ENCODE peak calls at places on chromosomes 6 and 20, in eight cellular contexts. One of them, this sample, is unnamed.
A peak's percentile ranks its signal among the peaks of the same experiment; 100 is the strongest.

GRCh38 chr6:849075-849506 is 156.2 kb upstream of the EXOC2 start:
- DNase-seq in MG63: no peak
- DNase-seq in heart left ventricle: no peak
- DNase-seq in brain microvascular endothelial cell: no peak
- DNase-seq in mesenchymal stem cell: no peak
- DNase-seq in colonic mucosa: no peak
- DNase-seq in CD8-positive, alpha-beta memory T cell: no peak
- DNase-seq in small intestine: no peak
- DNase-seq in this sample: no peak

GRCh38 chr6:56851541-56852248 is 103.2 kb upstream of the BEND6 start:
- DNase-seq in CD8-positive, alpha-beta memory T cell: no peak
- DNase-seq in small intestine: peak; percentile 50
- DNase-seq in MG63: peak; percentile 26
- DNase-seq in brain microvascular endothelial cell: peak; percentile 86
- DNase-seq in colonic mucosa: no peak
- DNase-seq in mesenchymal stem cell: peak; percentile 94
- DNase-seq in heart left ventricle: peak; percentile 53
- DNase-seq in this sample: peak; percentile 70

GRCh38 chr20:3074812-3075211 is 3.4 kb downstream of the OXT start:
- DNase-seq in CD8-positive, alpha-beta memory T cell: no peak
- DNase-seq in brain microvascular endothelial cell: no peak
- DNase-seq in mesenchymal stem cell: no peak
- DNase-seq in MG63: no peak
- DNase-seq in heart left ventricle: no peak
- DNase-seq in small intestine: peak; percentile 44
- DNase-seq in colonic mucosa: no peak
- DNase-seq in this sample: no peak

GRCh38 chr20:53847843-53848185 is 222.6 kb downstream of the BCAS1 start:
- DNase-seq in CD8-positive, alpha-beta memory T cell: no peak
- DNase-seq in small intestine: no peak
- DNase-seq in brain microvascular endothelial cell: no peak
- DNase-seq in mesenchymal stem cell: no peak
- DNase-seq in heart left ventricle: no peak
- DNase-seq in MG63: no peak
- DNase-seq in colonic mucosa: no peak
- DNase-seq in this sample: no peak

GRCh38 chr6:56821005-56821432 is 133.9 kb upstream of the BEND6 start:
- DNase-seq in mesenchymal stem cell: no peak
- DNase-seq in heart left ventricle: no peak
- DNase-seq in CD8-positive, alpha-beta memory T cell: no peak
- DNase-seq in colonic mucosa: no peak
- DNase-seq in MG63: no peak
- DNase-seq in brain microvascular endothelial cell: no peak
- DNase-seq in small intestine: no peak
- DNase-seq in this sample: no peak

GRCh38 chr20:57066126-57066900 is 200.1 kb downstream of the BMP7 start:
- DNase-seq in heart left ventricle: no peak
- DNase-seq in CD8-positive, alpha-beta memory T cell: no peak
- DNase-seq in colonic mucosa: no peak
- DNase-seq in brain microvascular endothelial cell: no peak
- DNase-seq in mesenchymal stem cell: peak; percentile 63
- DNase-seq in small intestine: no peak
- DNase-seq in MG63: no peak
- DNase-seq in this sample: no peak

GRCh38 chr6:14674458-14674857 is 556.9 kb downstream of the CD83 start:
- DNase-seq in colonic mucosa: no peak
- DNase-seq in small intestine: no peak
- DNase-seq in brain microvascular endothelial cell: no peak
- DNase-seq in CD8-positive, alpha-beta memory T cell: no peak
- DNase-seq in MG63: no peak
- DNase-seq in heart left ventricle: no peak
- DNase-seq in mesenchymal stem cell: no peak
- DNase-seq in this sample: no peak

GRCh38 chr6:132188865-132189264 is 212.4 kb downstream of the MOXD1 start:
- DNase-seq in heart left ventricle: no peak
- DNase-seq in CD8-positive, alpha-beta memory T cell: no peak
- DNase-seq in brain microvascular endothelial cell: peak; percentile 47
- DNase-seq in MG63: no peak
- DNase-seq in small intestine: no peak
- DNase-seq in colonic mucosa: no peak
- DNase-seq in mesenchymal stem cell: peak; percentile 66
- DNase-seq in this sample: no peak

DNA sequence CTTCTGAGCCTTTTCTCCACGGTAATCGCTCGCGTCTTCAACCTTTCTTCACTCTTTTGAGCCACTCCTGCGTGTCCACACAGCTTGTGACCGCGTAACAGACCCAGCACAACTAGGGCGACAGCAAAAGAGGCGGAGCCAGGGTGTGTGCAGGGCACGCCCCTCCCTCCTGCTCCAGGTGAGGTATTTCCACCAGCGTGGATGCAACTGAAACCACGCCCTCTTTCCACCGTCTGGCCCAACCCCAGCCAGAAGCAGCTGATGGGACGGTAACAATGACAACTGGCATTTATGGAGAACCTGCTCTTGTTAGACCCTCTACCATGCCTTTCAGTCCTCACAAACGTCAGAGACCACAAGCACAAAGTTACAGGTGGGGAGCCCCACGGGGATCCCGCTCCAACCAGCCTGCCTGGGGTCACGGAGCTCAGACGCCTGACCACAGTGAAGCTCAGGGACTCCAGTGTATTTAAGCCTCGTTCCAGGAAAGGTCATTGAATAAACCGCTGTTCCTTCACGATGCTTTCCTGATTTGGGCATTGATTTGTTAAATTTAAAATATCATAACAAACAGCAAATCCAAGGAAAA is 2.0 kb downstream of the PXDC1 start:
- DNase-seq in MG63: no peak
- DNase-seq in CD8-positive, alpha-beta memory T cell: no peak
- DNase-seq in brain microvascular endothelial cell: no peak
- DNase-seq in heart left ventricle: no peak
- DNase-seq in mesenchymal stem cell: no peak
- DNase-seq in small intestine: peak; percentile 83
- DNase-seq in colonic mucosa: peak; percentile 69
- DNase-seq in this sample: no peak
- H3K4me3 ChIP-seq in MG63: peak overlapping the region; percentile 66
- H3K4me3 ChIP-seq in CD8-positive, alpha-beta memory T cell: no peak overlapping the region
- H3K4me3 ChIP-seq in brain microvascular endothelial cell: peak overlapping the region; percentile 85
- H3K4me3 ChIP-seq in heart left ventricle: peak overlapping the region; percentile 92
- H3K4me3 ChIP-seq in mesenchymal stem cell: peak overlapping the region; percentile 85
- H3K4me3 ChIP-seq in small intestine: no peak overlapping the region
- H3K4me3 ChIP-seq in colonic mucosa: peak overlapping the region; percentile 64
- H3K4me3 ChIP-seq in this sample: no peak overlapping the region

GRCh38 chr6:39834866-39835265 is 42.7 kb downstream of the DAAM2 start:
- DNase-seq in CD8-positive, alpha-beta memory T cell: no peak
- DNase-seq in mesenchymal stem cell: no peak
- DNase-seq in MG63: no peak
- DNase-seq in colonic mucosa: no peak
- DNase-seq in small intestine: no peak
- DNase-seq in brain microvascular endothelial cell: no peak
- DNase-seq in heart left ventricle: no peak
- DNase-seq in this sample: no peak

GRCh38 chr6:39831701-39832100 is 39.5 kb downstream of the DAAM2 start:
- DNase-seq in brain microvascular endothelial cell: no peak
- DNase-seq in CD8-positive, alpha-beta memory T cell: no peak
- DNase-seq in mesenchymal stem cell: no peak
- DNase-seq in heart left ventricle: no peak
- DNase-seq in MG63: no peak
- DNase-seq in small intestine: no peak
- DNase-seq in colonic mucosa: no peak
- DNase-seq in this sample: no peak

GRCh38 chr6:39834278-39834677 is 42.1 kb downstream of the DAAM2 start:
- DNase-seq in heart left ventricle: no peak
- DNase-seq in small intestine: no peak
- DNase-seq in mesenchymal stem cell: no peak
- DNase-seq in CD8-positive, alpha-beta memory T cell: no peak
- DNase-seq in colonic mucosa: no peak
- DNase-seq in brain microvascular endothelial cell: no peak
- DNase-seq in MG63: no peak
- DNase-seq in this sample: no peak

GRCh38 chr6:39829331-39829730 is 37.2 kb downstream of the DAAM2 start:
- DNase-seq in MG63: no peak
- DNase-seq in CD8-positive, alpha-beta memory T cell: no peak
- DNase-seq in colonic mucosa: no peak
- DNase-seq in mesenchymal stem cell: no peak
- DNase-seq in small intestine: no peak
- DNase-seq in heart left ventricle: no peak
- DNase-seq in brain microvascular endothelial cell: no peak
- DNase-seq in this sample: no peak

GRCh38 chr6:39830444-39830843 is 38.3 kb downstream of the DAAM2 start:
- DNase-seq in MG63: no peak
- DNase-seq in colonic mucosa: no peak
- DNase-seq in small intestine: no peak
- DNase-seq in mesenchymal stem cell: no peak
- DNase-seq in heart left ventricle: peak; percentile 65
- DNase-seq in brain microvascular endothelial cell: no peak
- DNase-seq in CD8-positive, alpha-beta memory T cell: no peak
- DNase-seq in this sample: no peak
- H3K27me3 ChIP-seq in MG63: no peaks in the 10 kb centered on the region
- H3K27me3 ChIP-seq in colonic mucosa: no peaks in the 10 kb centered on the region
- H3K27me3 ChIP-seq in small intestine: no peaks in the 10 kb centered on the region
- H3K27me3 ChIP-seq in mesenchymal stem cell: no peaks in the 10 kb centered on the region
- H3K27me3 ChIP-seq in heart left ventricle: no peaks in the 10 kb centered on the region
- H3K27me3 ChIP-seq in brain microvascular endothelial cell: no peaks in the 10 kb centered on the region
- H3K27me3 ChIP-seq in CD8-positive, alpha-beta memory T cell: no peaks in the 10 kb centered on the region
- H3K27me3 ChIP-seq in this sample: no peaks in the 10 kb centered on the region

GRCh38 chr6:137820425-137820824 is 46.6 kb upstream of the TNFAIP3 start:
- DNase-seq in heart left ventricle: no peak
- DNase-seq in colonic mucosa: no peak
- DNase-seq in CD8-positive, alpha-beta memory T cell: no peak
- DNase-seq in small intestine: no peak
- DNase-seq in mesenchymal stem cell: peak; percentile 55
- DNase-seq in MG63: no peak
- DNase-seq in brain microvascular endothelial cell: no peak
- DNase-seq in this sample: no peak
- H3K4me3 ChIP-seq in heart left ventricle: no peak overlapping the region
- H3K4me3 ChIP-seq in colonic mucosa: no peak overlapping the region
- H3K4me3 ChIP-seq in CD8-positive, alpha-beta memory T cell: no peak overlapping the region
- H3K4me3 ChIP-seq in small intestine: no peak overlapping the region
- H3K4me3 ChIP-seq in mesenchymal stem cell: peak overlapping the region; percentile 23
- H3K4me3 ChIP-seq in MG63: no peak overlapping the region
- H3K4me3 ChIP-seq in brain microvascular endothelial cell: no peak overlapping the region
- H3K4me3 ChIP-seq in this sample: no peak overlapping the region

GRCh38 chr6:166996406-166996805 is 2.8 kb upstream of the CEP43 start:
- DNase-seq in mesenchymal stem cell: peak; percentile 52
- DNase-seq in colonic mucosa: no peak
- DNase-seq in MG63: no peak
- DNase-seq in small intestine: no peak
- DNase-seq in brain microvascular endothelial cell: peak; percentile 45
- DNase-seq in heart left ventricle: no peak
- DNase-seq in CD8-positive, alpha-beta memory T cell: no peak
- DNase-seq in this sample: no peak
- H3K27me3 ChIP-seq in mesenchymal stem cell: no peaks in the 10 kb centered on the region
- H3K27me3 ChIP-seq in colonic mucosa: no peaks in the 10 kb centered on the region
- H3K27me3 ChIP-seq in MG63: no peaks in the 10 kb centered on the region
- H3K27me3 ChIP-seq in small intestine: no peaks in the 10 kb centered on the region
- H3K27me3 ChIP-seq in brain microvascular endothelial cell: no peaks in the 10 kb centered on the region
- H3K27me3 ChIP-seq in heart left ventricle: no peaks in the 10 kb centered on the region
- H3K27me3 ChIP-seq in CD8-positive, alpha-beta memory T cell: no peaks in the 10 kb centered on the region
- H3K27me3 ChIP-seq in this sample: no peaks in the 10 kb centered on the region

GRCh38 chr20:45470939-45471338 is 1.4 kb downstream of the WFDC2 start:
- DNase-seq in small intestine: no peak
- DNase-seq in mesenchymal stem cell: no peak
- DNase-seq in colonic mucosa: no peak
- DNase-seq in brain microvascular endothelial cell: no peak
- DNase-seq in heart left ventricle: no peak
- DNase-seq in CD8-positive, alpha-beta memory T cell: no peak
- DNase-seq in MG63: no peak
- DNase-seq in this sample: no peak
- H3K4me3 ChIP-seq in small intestine: no peak overlapping the region
- H3K4me3 ChIP-seq in mesenchymal stem cell: peak overlapping the region; percentile 71
- H3K4me3 ChIP-seq in colonic mucosa: peak overlapping the region; percentile 44
- H3K4me3 ChIP-seq in brain microvascular endothelial cell: peak overlapping the region; percentile 26
- H3K4me3 ChIP-seq in heart left ventricle: peak overlapping the region; percentile 45
- H3K4me3 ChIP-seq in CD8-positive, alpha-beta memory T cell: no peak overlapping the region
- H3K4me3 ChIP-seq in MG63: peak overlapping the region; percentile 20
- H3K4me3 ChIP-seq in this sample: no peak overlapping the region

This sample was measured in Karpas-422.